ENCODE peak calls at places on chromosomes 5 and 9, in seven cellular contexts. J is endodermal cell, B is GM13977, Q is cardiac fibroblast, I is pancreas, Y is GM06990, Z is brain microvascular endothelial cell. N is an unnamed sample.

GRCh38 chr5:111159845-111160244 is 64.3 kb upstream of the CAMK4 start:
- DNase-seq in Q (no peak), I (no peak), B (no peak), Z (no peak), Y (no peak), J (no peak), N (no peak)

GRCh38 chr5:177023247-177023703 is 779 bp downstream of the ZNF346 start:
- DNase-seq in I (no peak), Y (no peak), Q (peak; percentile 23), B (peak; percentile 36), Z (no peak), J (no peak), N (peak; percentile 45)

GRCh38 chr9:109469646-109470358 is 28.3 kb downstream of the PTPN3 start:
- DNase-seq in Y (peak; percentile 44), Q (peak; percentile 87), B (peak; percentile 73), J (peak; percentile 92), Z (peak; percentile 81), I (no peak), N (peak; percentile 76)

GRCh38 chr5:66960373-66961137 is 236.0 kb downstream of the CD180 start:
- DNase-seq in I (no peak), B (no peak), J (no peak), Y (no peak), Q (peak; percentile 44), Z (peak; percentile 14), N (no peak)

GRCh38 chr5:11166906-11167305 is 405.9 kb upstream of the DAP start:
- DNase-seq in J (no peak), B (no peak), I (no peak), Q (no peak), Y (no peak), Z (no peak), N (no peak)

GRCh38 chr9:121399883-121400607 is 30.0 kb upstream of the STOM start:
- DNase-seq in Z (peak; percentile 53), I (no peak), Q (peak; percentile 94), J (no peak), B (peak; percentile 37), Y (peak; percentile 24), N (peak; percentile 38)

GRCh38 chr9:100884518-100884917 is 144.0 kb upstream of the PLPPR1 start:
- DNase-seq in Z (no peak), Y (no peak), J (no peak), Q (no peak), I (no peak), B (no peak), N (no peak)

GRCh38 chr9:101246691-101247090 is 138.1 kb downstream of the BAAT start:
- DNase-seq in I (no peak), Z (no peak), B (no peak), Q (no peak), J (no peak), Y (no peak), N (no peak)

GRCh38 chr9:81566074-81566698 is 123.2 kb downstream of the TLE1 start:
- DNase-seq in Q (no peak), B (no peak), Y (no peak), I (no peak), Z (no peak), J (no peak), N (no peak)

GRCh38 chr5:80109549-80110478 is 74.7 kb downstream of the THBS4 start:
- DNase-seq in B (no peak), Y (no peak), I (no peak), J (peak; percentile 71), Z (no peak), Q (no peak), N (no peak)

GRCh38 chr5:37777472-37778135 is 62.2 kb downstream of the GDNF start:
- DNase-seq in I (no peak), Z (peak; percentile 27), J (no peak), Y (no peak), Q (peak; percentile 98), B (no peak), N (no peak)

GRCh38 chr5:69503144-69503488 is 10.5 kb downstream of the OCLN start:
- DNase-seq in I (no peak), Q (no peak), J (peak; percentile 63), Z (no peak), B (no peak), Y (no peak), N (no peak)

GRCh38 chr5:58016892-58017291 is 443.0 kb downstream of the PLK2 start:
- DNase-seq in B (no peak), Y (no peak), Z (no peak), J (no peak), I (no peak), Q (no peak), N (no peak)

GRCh38 chr9:84230355-84231136 is 110.0 kb downstream of the SLC28A3 start:
- DNase-seq in J (peak; percentile 57), Q (peak; percentile 15), Y (no peak), Z (no peak), B (no peak), I (no peak), N (no peak)

GRCh38 chr9:133707761-133708122 is 30.4 kb downstream of the SARDH start:
- DNase-seq in I (peak; percentile 37), Y (no peak), Q (no peak), B (no peak), J (no peak), Z (no peak), N (no peak)

GRCh38 chr9:18741880-18742279 is 267.9 kb downstream of the ADAMTSL1 start:
- DNase-seq in Q (no peak), Z (no peak), I (no peak), B (no peak), Y (no peak), J (no peak), N (no peak)

GRCh38 chr5:36801521-36801920 is 75.0 kb upstream of the NIPBL start:
- DNase-seq in Q (no peak), Z (no peak), Y (no peak), I (no peak), B (no peak), J (no peak), N (no peak)

GRCh38 chr5:8861764-8862163 is 684.1 kb downstream of the SEMA5A start:
- DNase-seq in J (no peak), Q (no peak), I (no peak), B (no peak), Y (no peak), Z (no peak), N (no peak)

GRCh38 chr9:20292002-20292401 is 330.3 kb downstream of the MLLT3 start:
- DNase-seq in Q (peak; percentile 62), Y (no peak), I (no peak), Z (peak; percentile 22), J (no peak), B (no peak), N (no peak)

GRCh38 chr5:158895573-158895972 is 204.1 kb downstream of the EBF1 start:
- DNase-seq in B (no peak), I (no peak), J (peak; percentile 51), Q (peak; percentile 39), Y (no peak), Z (peak; percentile 14), N (no peak)
- TF ChIP-seq CTCF in B (no peak), I (no peak), J (peak; percentile 69), Q (peak; percentile 16), Y (no peak), Z (peak; percentile 16), N (no peak)

GRCh38 chr9:93996863-93997262 is 41.7 kb upstream of the BARX1 start:
- DNase-seq in Z (no peak), J (no peak), Q (no peak), Y (no peak), I (no peak), B (no peak), N (no peak)
- TF ChIP-seq CTCF in Z (peak; percentile 17), J (peak; percentile 67), Q (peak; percentile 4), Y (no peak), I (no peak), B (no peak), N (no peak)

GRCh38 chr5:164341056-164341619 is 835.7 kb downstream of the MAT2B start:
- DNase-seq in J (no peak), Q (no peak), B (no peak), Y (no peak), Z (no peak), I (no peak), N (no peak)
- TF ChIP-seq CTCF in J (peak; percentile 33), Q (no peak), B (no peak), Y (no peak), Z (peak; percentile 9), I (no peak), N (no peak)

DNA sequence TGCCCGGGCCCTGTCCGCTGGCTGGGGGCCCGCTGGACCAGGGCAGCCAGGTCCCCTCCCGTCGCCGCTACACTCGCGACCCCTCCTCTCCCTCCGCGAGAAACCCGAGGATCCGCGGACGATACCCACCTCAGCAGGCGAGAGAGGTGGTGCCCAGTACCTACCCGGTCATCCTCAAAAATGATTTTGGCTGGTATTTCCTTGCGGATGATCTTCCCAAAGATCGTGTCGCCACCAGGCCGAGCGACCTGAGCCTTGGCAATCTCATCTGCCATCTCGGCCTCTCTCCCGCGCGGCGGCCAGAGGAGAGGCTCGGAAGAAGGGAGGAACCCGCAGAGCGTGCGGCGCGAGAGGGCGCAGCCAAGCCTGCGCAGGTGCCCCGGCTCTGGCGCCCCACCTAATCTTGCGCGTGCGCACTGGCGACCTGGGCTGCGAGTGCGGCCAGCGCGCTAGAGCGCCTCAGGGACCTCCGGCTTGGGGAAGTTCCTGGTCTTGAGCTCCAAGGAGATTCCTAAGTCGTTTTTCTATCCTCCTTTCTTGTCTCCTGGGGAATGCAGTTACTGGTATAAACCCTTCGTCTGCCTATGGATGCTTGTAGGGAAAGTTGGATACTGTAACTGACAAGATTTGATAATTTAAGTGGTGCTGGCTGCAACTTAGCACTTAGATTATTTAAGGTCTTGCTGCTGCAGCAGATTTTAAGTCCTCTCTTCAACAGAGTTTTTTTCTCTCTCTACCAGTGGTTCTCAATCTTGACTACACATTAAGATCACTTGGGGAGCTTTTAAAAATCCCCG is at the start of gene HINT1:
- DNase-seq in Y (peak; percentile 95), I (peak; percentile 97), Z (peak; percentile 70), Q (peak; percentile 87), B (peak; percentile 96), J (peak; percentile 97), N (peak; percentile 96)
- TF ChIP-seq CTCF in Y (peak; percentile 45), I (no peak), Z (peak; percentile 29), Q (no peak), B (peak; percentile 56), J (no peak), N (peak; percentile 33)

GRCh38 chr9:11038956-11039355 is 426.2 kb upstream of the PTPRD start:
- DNase-seq in Y (no peak), B (no peak), Q (no peak), J (peak; percentile 53), Z (no peak), I (no peak), N (no peak)

DNA sequence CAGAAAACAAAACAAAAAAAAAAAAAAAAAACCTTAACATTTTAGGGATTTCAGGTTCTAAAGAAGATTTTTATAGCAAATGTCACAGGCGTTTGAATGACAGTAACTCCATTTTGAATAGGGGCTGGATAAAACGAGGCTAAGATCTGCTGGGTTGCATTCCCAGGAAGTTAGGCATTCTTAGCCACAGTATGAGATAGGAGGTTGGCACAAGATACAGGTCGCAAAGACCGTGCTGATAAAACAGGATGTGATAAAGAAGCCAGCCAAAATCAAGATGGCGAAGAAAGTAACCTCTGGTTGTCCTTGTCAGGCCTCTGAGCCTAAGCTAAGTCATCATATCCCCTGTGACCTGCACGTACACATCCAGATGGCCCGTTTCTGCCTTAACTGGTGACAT is 425.6 kb upstream of the PTPRD start:
- DNase-seq in Q (no peak), J (peak; percentile 53), Z (no peak), I (no peak), B (no peak), Y (no peak), N (no peak)
- TF ChIP-seq CTCF in Q (no peak), J (no peak), Z (no peak), I (no peak), B (no peak), Y (no peak), N (no peak)